ENCODE peak calls at places on chromosome 3, in six cellular contexts. K, V, Y, W, R and Z are unnamed samples.

GRCh38 chr3:193207874-193208273 is 33.1 kb upstream of the PLAAT1 start:
- DNase-seq in W (no peak), V (no peak), R (no peak), Y (no peak), K (no peak), Z (no peak)

GRCh38 chr3:138066383-138066782 is 49.0 kb downstream of the DZIP1L start:
- DNase-seq in Y (no peak), R (no peak), V (no peak), K (no peak), W (no peak), Z (no peak)

GRCh38 chr3:71515640-71516383 is 67.7 kb downstream of the FOXP1 start:
- DNase-seq in W (no peak), R (no peak), V (no peak), Y (no peak), K (no peak), Z (no peak)

GRCh38 chr3:172279191-172279640 is 169.0 kb downstream of the GHSR start:
- DNase-seq in K (no peak), V (no peak), R (no peak), Y (no peak), W (no peak), Z (no peak)

GRCh38 chr3:55485208-55485791 is 1.8 kb downstream of the WNT5A start:
- DNase-seq in R (peak; percentile 93), K (peak; percentile 93), V (peak; percentile 88), W (peak; percentile 77), Y (peak; percentile 74), Z (peak; percentile 81)

GRCh38 chr3:50316657-50317242 is 5.8 kb downstream of the HYAL2 start:
- DNase-seq in K (peak; percentile 93), W (peak; percentile 92), V (peak; percentile 28), Y (peak; percentile 52), R (no peak), Z (peak; percentile 94)

GRCh38 chr3:168933614-168934013 is 729.9 kb downstream of the MECOM start:
- DNase-seq in K (no peak), Y (no peak), W (no peak), V (peak; percentile 28), R (no peak), Z (no peak)

GRCh38 chr3:134453631-134454030 is 32.2 kb downstream of the ANAPC13 start:
- DNase-seq in W (no peak), Y (no peak), V (no peak), K (no peak), R (peak; percentile 38), Z (no peak)

GRCh38 chr3:62771331-62772097 is 103.7 kb downstream of the CADPS start:
- DNase-seq in V (no peak), Y (no peak), W (no peak), R (no peak), K (no peak), Z (no peak)

GRCh38 chr3:160006282-160007163 is 17.9 kb downstream of the IL12A start:
- DNase-seq in K (peak; percentile 72), V (peak; percentile 77), Y (peak; percentile 38), R (no peak), W (peak; percentile 67), Z (peak; percentile 78)

GRCh38 chr3:14206548-14207177 is 28.0 kb downstream of the LSM3 start:
- DNase-seq in V (no peak), Y (no peak), K (no peak), W (no peak), R (peak; percentile 49), Z (no peak)

GRCh38 chr3:75781079-75781745 is 4.1 kb downstream of the ZNF717 start:
- DNase-seq in R (no peak), V (no peak), W (no peak), K (no peak), Y (no peak), Z (no peak)

GRCh38 chr3:122563717-122564025 is 429 bp downstream of the PARP9 start:
- DNase-seq in W (no peak), V (no peak), K (no peak), R (no peak), Y (peak; percentile 37), Z (peak; percentile 9)

GRCh38 chr3:3800076-3800448 is 831 bp downstream of the LRRN1 start:
- DNase-seq in R (no peak), Y (no peak), W (no peak), V (no peak), K (no peak), Z (no peak)

DNA sequence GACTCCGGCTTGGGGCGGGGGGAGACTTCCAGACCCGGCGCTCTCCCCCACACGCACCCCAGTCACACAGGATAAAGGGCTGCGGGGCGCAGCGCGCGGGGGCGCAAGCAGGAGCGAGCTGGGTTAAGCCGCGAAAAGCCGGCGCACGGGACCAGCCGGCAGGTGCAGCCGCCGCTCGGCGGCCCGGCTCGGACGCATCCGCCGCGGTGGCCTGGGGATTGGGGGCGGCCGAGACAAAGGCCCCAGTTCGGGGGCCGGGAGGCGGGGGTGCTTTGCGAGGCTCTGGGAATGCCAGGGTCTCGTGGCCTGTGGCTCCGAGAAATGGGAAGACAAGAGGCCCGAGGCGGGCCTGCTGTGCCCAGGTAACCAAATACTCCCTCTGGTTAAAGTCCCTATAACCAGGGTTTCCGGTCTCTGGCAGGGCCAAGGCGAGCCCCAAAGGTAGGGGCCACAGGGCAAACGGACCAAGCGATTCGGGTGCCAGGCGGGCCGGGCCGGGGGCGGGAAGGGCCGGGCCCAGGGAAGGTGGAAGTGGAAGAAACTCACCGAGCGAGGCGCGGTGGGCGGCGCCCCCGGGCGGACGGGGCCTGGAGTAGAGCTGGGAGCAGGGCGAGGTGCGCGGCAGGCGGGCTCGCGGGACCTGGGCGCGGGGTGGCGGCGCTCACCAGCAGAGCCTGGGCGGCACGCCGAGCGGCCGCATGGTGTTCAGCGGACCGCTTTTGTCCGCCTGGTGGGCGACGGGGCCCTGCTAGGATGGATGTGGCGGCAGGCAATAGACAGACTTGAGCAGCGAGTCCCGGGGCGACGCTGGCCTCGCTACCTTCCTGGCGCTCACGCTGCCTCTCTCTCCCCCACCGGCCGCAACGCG is at the start of gene GATA2:
- DNase-seq in V (no peak), R (peak; percentile 84), W (peak; percentile 43), Y (no peak), K (peak; percentile 83), Z (no peak)
- TF ChIP-seq CTCF in V (no peak), R (peak; percentile 22), W (no peak), Y (no peak), K (no peak), Z (no peak)

GRCh38 chr3:97259263-97259662 is 444.9 kb downstream of the EPHA6 start:
- DNase-seq in R (no peak), W (no peak), K (no peak), V (no peak), Y (no peak), Z (no peak)

GRCh38 chr3:97257942-97258341 is 443.5 kb downstream of the EPHA6 start:
- DNase-seq in V (no peak), Y (no peak), R (no peak), W (no peak), K (no peak), Z (no peak)

GRCh38 chr3:97256060-97256459 is 441.7 kb downstream of the EPHA6 start:
- DNase-seq in W (no peak), R (no peak), K (no peak), V (no peak), Y (no peak), Z (no peak)
- TF ChIP-seq CTCF in W (no peak), R (no peak), K (no peak), V (peak; percentile 3), Y (no peak), Z (peak; percentile 13)

GRCh38 chr3:128573707-128574162 is 76.9 kb downstream of the RPN1 start:
- DNase-seq in W (no peak), K (peak; percentile 86), Y (peak; percentile 75), R (no peak), V (no peak), Z (no peak)

GRCh38 chr3:128572013-128572412 is 78.6 kb downstream of the RPN1 start:
- DNase-seq in K (no peak), W (no peak), R (no peak), Y (no peak), V (no peak), Z (no peak)

GRCh38 chr3:128569756-128570155 is 76.8 kb upstream of the GATA2 start:
- DNase-seq in R (no peak), Y (no peak), V (no peak), K (no peak), W (no peak), Z (no peak)

GRCh38 chr3:128573160-128573559 is 77.5 kb downstream of the RPN1 start:
- DNase-seq in Y (no peak), K (no peak), V (no peak), W (no peak), R (no peak), Z (no peak)

DNA sequence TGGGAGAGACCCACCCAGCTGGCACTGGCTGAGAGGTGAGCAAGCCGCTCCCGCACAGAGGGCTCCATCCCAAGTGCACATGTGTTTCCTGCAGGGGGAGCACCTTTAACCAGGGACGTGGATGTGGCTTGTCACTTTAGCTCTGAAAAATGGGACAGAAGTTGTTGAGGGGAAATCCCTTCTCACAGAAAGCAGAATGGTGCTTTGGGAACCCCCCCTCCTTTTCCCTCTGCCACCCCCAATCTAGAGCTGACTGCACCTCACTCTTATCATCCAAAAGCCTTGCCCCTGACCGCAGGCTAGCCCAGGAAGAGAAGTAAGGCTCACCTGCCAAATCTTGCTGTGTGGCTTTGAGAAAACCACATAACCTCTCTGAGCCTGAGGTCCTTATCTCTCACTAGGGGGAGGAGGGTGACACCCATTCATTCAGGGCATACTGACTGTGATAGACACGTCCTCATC is 77.9 kb downstream of the RPN1 start:
- DNase-seq in V (no peak), W (no peak), R (no peak), Y (no peak), K (no peak), Z (peak; percentile 33)
- TF ChIP-seq CTCF in V (peak; percentile 9), W (no peak), R (peak; percentile 38), Y (peak; percentile 26), K (no peak), Z (peak; percentile 23)

GRCh38 chr3:48859188-48859587 is 11.5 kb upstream of the PRKAR2A start:
- DNase-seq in W (no peak), K (no peak), V (no peak), Y (no peak), R (no peak), Z (no peak)

GRCh38 chr3:48856469-48856868 is 8.8 kb upstream of the PRKAR2A start:
- DNase-seq in W (no peak), Y (no peak), K (no peak), V (no peak), R (no peak), Z (no peak)

GRCh38 chr3:48858709-48859108 is 11.0 kb upstream of the PRKAR2A start:
- DNase-seq in K (no peak), W (no peak), V (no peak), R (no peak), Y (no peak), Z (no peak)

GRCh38 chr3:48852151-48852550 is 4.5 kb upstream of the PRKAR2A start:
- DNase-seq in V (no peak), R (no peak), K (peak; percentile 34), Y (no peak), W (peak; percentile 18), Z (no peak)

GRCh38 chr3:48855681-48856447 is 8.2 kb upstream of the PRKAR2A start:
- DNase-seq in Y (no peak), K (no peak), R (no peak), W (no peak), V (no peak), Z (no peak)
- TF ChIP-seq CTCF in Y (no peak), K (no peak), R (no peak), W (no peak), V (no peak), Z (no peak)

GRCh38 chr3:127679534-127680145 is 6.9 kb downstream of the ABTB1 start:
- DNase-seq in K (peak; percentile 83), W (peak; percentile 41), Y (no peak), V (no peak), R (peak; percentile 74), Z (no peak)
- TF ChIP-seq CTCF in K (no peak), W (no peak), Y (no peak), V (peak; percentile 21), R (peak; percentile 13), Z (no peak)